ENCODE peak calls at places on chromosomes 5 and 9, in four cellular contexts. L is cardiac fibroblast, Y is fibroblast of lung, F is astrocyte of the cerebellum. D is an unnamed sample.

GRCh38 chr5:86977185-86977584 is 290.5 kb upstream of the RASA1 start:
- DNase-seq in L (peak), Y (peak), F (no peak), D (no peak)

GRCh38 chr5:157559301-157559700 is 16.3 kb downstream of the ADAM19 start:
- DNase-seq in L (peak), Y (peak), F (no peak), D (no peak)

GRCh38 chr9:105150991-105151685 is 93.3 kb upstream of the SLC44A1 start:
- DNase-seq in L (peak), Y (no peak), F (no peak), D (peak)

GRCh38 chr5:39604491-39604890 is 179.7 kb upstream of the DAB2 start:
- DNase-seq in L (peak), Y (peak), F (no peak), D (peak)

GRCh38 chr9:130982636-130983282 is 26.2 kb upstream of the LAMC3 start:
- DNase-seq in L (no peak), Y (no peak), F (no peak), D (no peak)

GRCh38 chr9:96512240-96512639 is 62.3 kb downstream of the HABP4 start:
- DNase-seq in L (no peak), Y (no peak), F (no peak), D (no peak)

GRCh38 chr9:132037470-132037869 is 42.2 kb downstream of the MED27 start:
- DNase-seq in L (no peak), Y (no peak), F (no peak), D (no peak)

GRCh38 chr9:21679432-21679831 is 123.0 kb upstream of the MTAP start:
- DNase-seq in L (peak), Y (no peak), F (no peak), D (peak)

GRCh38 chr5:82931110-82931509 is 146.1 kb downstream of the TMEM167A start:
- DNase-seq in L (peak), Y (peak), F (peak), D (peak)

GRCh38 chr9:15735083-15735974 is 182.5 kb downstream of the CCDC171 start:
- DNase-seq in L (peak), Y (peak), F (peak), D (peak)

GRCh38 chr5:95759634-95760033 is 28.5 kb downstream of the RHOBTB3 start:
- DNase-seq in L (peak), Y (peak), F (no peak), D (peak)

GRCh38 chr5:69454460-69455249 is 37.9 kb upstream of the OCLN start:
- DNase-seq in L (no peak), Y (no peak), F (no peak), D (no peak)

GRCh38 chr9:38396371-38396671 is 3.8 kb downstream of the ALDH1B1 start:
- DNase-seq in L (no peak), Y (no peak), F (no peak), D (no peak)

GRCh38 chr5:94196959-94197358 is 421.4 kb downstream of the KIAA0825 start:
- DNase-seq in L (no peak), Y (no peak), F (no peak), D (no peak)

GRCh38 chr5:96717874-96718273 is 55.7 kb downstream of the CAST start:
- DNase-seq in L (no peak), Y (no peak), F (no peak), D (no peak)

GRCh38 chr9:89639367-89639795 is 34.6 kb downstream of the GADD45G start:
- DNase-seq in L (no peak), Y (no peak), F (no peak), D (peak)

GRCh38 chr5:151750121-151750520 is 8.3 kb downstream of the ATOX1 start:
- DNase-seq in L (no peak), Y (no peak), F (no peak), D (no peak)

GRCh38 chr5:51226420-51226735 is 156.9 kb upstream of the ISL1 start:
- DNase-seq in L (no peak), Y (no peak), F (no peak), D (no peak)

GRCh38 chr5:33843579-33843978 is 48.2 kb downstream of the ADAMTS12 start:
- DNase-seq in L (peak), Y (peak), F (peak), D (peak)

GRCh38 chr5:157266286-157267007 is 524 bp downstream of the CYFIP2 start:
- DNase-seq in L (no peak), Y (no peak), F (no peak), D (no peak)

GRCh38 chr5:134466241-134467069 is 54.8 kb upstream of the CDKN2AIPNL start:
- DNase-seq in L (peak), Y (peak), F (no peak), D (peak)

GRCh38 chr9:113578877-113579269 is 115.3 kb downstream of the RGS3 start:
- DNase-seq in L (peak), Y (peak), F (peak), D (peak)

GRCh38 chr9:137028013-137028280 is at the start of gene ABCA2:
- DNase-seq in L (no peak), Y (no peak), F (no peak), D (no peak)

GRCh38 chr9:137027369-137028012 is 546 bp downstream of the ABCA2 start:
- DNase-seq in L (no peak), Y (no peak), F (no peak), D (no peak)

GRCh38 chr9:137026384-137026783 is 1.7 kb downstream of the ABCA2 start:
- DNase-seq in L (no peak), Y (no peak), F (no peak), D (no peak)

GRCh38 chr9:137025120-137025966 is 2.7 kb downstream of the ABCA2 start:
- DNase-seq in L (no peak), Y (no peak), F (no peak), D (no peak)

GRCh38 chr9:137026828-137027227 is 1.2 kb downstream of the ABCA2 start:
- DNase-seq in L (no peak), Y (no peak), F (no peak), D (no peak)
- H3K4me3 ChIP-seq in L (no peak), Y (no peak), F (no peak), D (no peak)

GRCh38 chr9:37301369-37302172 is 120.9 kb upstream of the GRHPR start:
- DNase-seq in L (no peak), Y (no peak), F (no peak), D (no peak)
- H3K4me3 ChIP-seq in L (no peak), Y (no peak), F (no peak), D (no peak)

GRCh38 chr5:142753114-142753764 is 16.9 kb upstream of the ARHGAP26 start:
- DNase-seq in L (peak), Y (no peak), F (no peak), D (no peak)
- H3K4me3 ChIP-seq in L (no peak), Y (no peak), F (no peak), D (no peak)

GRCh38 chr9:92534199-92535159 is 1.3 kb downstream of the ECM2 start:
- DNase-seq in L (peak), Y (peak), F (no peak), D (no peak)
- H3K4me3 ChIP-seq in L (no peak), Y (peak), F (no peak), D (no peak)

DNA sequence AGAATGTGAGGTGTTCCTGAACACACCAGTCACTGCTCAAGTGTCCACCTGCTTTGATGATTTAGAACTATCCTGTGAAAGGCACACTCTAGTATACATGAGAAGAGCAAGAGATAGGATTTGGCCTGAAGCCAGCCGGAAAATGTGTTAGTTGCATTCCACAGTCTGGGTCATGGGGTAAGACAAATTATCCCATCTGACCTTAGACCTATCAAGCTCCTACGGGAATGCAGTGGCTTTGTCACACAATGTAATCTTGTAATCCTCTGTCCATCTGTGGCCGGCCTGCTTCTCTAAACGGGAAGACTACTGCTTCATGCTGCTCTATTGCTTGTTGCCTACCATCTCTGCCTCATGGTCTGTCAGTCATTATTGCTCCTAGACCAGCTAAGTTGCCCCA is 92.4 kb upstream of the PRRC1 start:
- DNase-seq in L (no peak), Y (no peak), F (no peak), D (no peak)
- H3K4me3 ChIP-seq in L (no peak), Y (no peak), F (no peak), D (no peak)

GRCh38 chr9:133277467-133277866 is 2.5 kb upstream of the ABO start:
- DNase-seq in L (no peak), Y (no peak), F (no peak), D (no peak)

GRCh38 chr9:133275105-133276000 is at the start of gene ABO:
- DNase-seq in L (no peak), Y (no peak), F (no peak), D (no peak)

GRCh38 chr9:133276923-133277322 is 1.9 kb upstream of the ABO start:
- DNase-seq in L (no peak), Y (no peak), F (no peak), D (no peak)

GRCh38 chr9:133274236-133275104 is 531 bp downstream of the ABO start:
- DNase-seq in L (no peak), Y (no peak), F (no peak), D (no peak)

GRCh38 chr9:133276001-133276884 is 1.2 kb upstream of the ABO start:
- DNase-seq in L (no peak), Y (no peak), F (no peak), D (no peak)
- H3K4me3 ChIP-seq in L (no peak), Y (no peak), F (no peak), D (no peak)

GRCh38 chr9:121125590-121125989 is 50.8 kb downstream of the CNTRL start:
- DNase-seq in L (no peak), Y (no peak), F (no peak), D (no peak)
- H3K4me3 ChIP-seq in L (no peak), Y (no peak), F (no peak), D (no peak)

GRCh38 chr5:160471761-160472160 is 50.1 kb downstream of the PTTG1 start:
- DNase-seq in L (no peak), Y (no peak), F (no peak), D (no peak)

GRCh38 chr5:160467555-160468418 is 46.1 kb downstream of the PTTG1 start:
- DNase-seq in L (peak), Y (peak), F (no peak), D (peak)

GRCh38 chr5:160470437-160471341 is 49.0 kb downstream of the PTTG1 start:
- DNase-seq in L (peak), Y (peak), F (peak), D (peak)

GRCh38 chr5:160468576-160468975 is 46.9 kb downstream of the PTTG1 start:
- DNase-seq in L (no peak), Y (no peak), F (no peak), D (no peak)

DNA sequence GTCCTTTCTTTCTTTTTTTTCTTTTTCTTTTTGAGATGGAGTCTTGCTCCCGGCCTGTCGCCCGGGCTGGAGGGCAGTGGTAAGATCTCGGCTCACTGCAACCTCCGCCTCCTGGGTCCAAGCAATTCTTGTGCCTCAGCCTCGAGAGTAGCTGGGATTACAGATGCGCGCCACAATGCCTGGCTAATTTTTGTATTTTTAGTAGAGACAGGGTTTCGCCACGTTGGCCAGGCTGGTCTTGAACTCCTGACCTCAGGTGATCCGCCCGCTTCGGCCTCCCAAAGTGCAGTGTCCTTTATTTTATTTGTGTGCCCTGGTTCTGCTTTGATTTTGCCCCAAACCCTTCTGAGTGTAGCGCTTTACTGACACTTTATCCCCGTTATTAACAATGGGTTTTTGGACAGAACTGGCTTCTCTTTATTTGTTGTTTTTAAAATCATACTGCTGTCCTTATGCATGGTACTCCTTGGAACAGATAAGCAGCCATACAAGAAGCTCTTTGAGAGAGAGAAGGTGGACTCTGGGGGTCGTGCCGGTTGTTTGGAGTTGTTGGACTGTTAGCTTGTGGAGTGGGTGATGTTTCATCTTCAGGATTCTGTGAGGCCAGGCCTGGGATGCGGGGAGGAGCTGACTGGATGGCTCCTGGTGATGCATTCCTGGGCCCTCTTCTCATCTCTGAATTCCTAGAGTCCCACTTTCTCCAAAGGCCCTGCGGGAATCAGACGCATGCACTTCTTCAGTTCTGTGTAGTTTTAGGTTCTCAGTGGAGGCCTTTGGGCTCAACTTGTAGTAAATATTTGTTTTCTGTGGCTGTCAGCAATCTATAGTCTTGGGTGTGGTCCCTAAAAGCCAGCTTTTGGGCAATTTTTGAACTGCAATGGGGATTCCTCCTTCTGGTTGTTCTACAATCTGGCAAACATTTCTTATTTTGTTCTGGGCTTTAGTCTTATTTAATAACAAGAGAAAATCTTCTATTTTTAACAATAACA is 47.8 kb downstream of the PTTG1 start:
- DNase-seq in L (peak), Y (no peak), F (no peak), D (no peak)
- H3K4me3 ChIP-seq in L (no peak), Y (no peak), F (no peak), D (peak)

GRCh38 chr9:14211564-14211963 is 102.4 kb downstream of the NFIB start:
- DNase-seq in L (no peak), Y (no peak), F (no peak), D (no peak)
- H3K4me3 ChIP-seq in L (no peak), Y (no peak), F (no peak), D (no peak)

D was measured in astrocyte of the spinal cord.